ENCODE peak calls at places on chromosomes 11 and 22, in four cellular contexts. Z, O, F and R are unnamed samples.

GRCh38 chr11:111729441-111729840 is 36.7 kb downstream of the PPP2R1B start:
- DNase-seq in Z (no peak), O (no peak), F (no peak), R (no peak)

GRCh38 chr22:23325183-23325582 is 144.9 kb downstream of the BCR start:
- DNase-seq in Z (no peak), O (no peak), F (no peak), R (no peak)

GRCh38 chr11:33942954-33943353 is 51.1 kb upstream of the LMO2 start:
- DNase-seq in Z (no peak), O (no peak), F (no peak), R (no peak)

GRCh38 chr11:57458410-57459111 is 1.8 kb upstream of the RTN4RL2 start:
- DNase-seq in Z (peak; percentile 78), O (peak; percentile 64), F (peak; percentile 88), R (peak; percentile 65)

GRCh38 chr11:19344661-19345518 is 104.1 kb upstream of the E2F8 start:
- DNase-seq in Z (peak; percentile 11), O (peak; percentile 21), F (peak; percentile 69), R (peak; percentile 66)

GRCh38 chr11:22317656-22318055 is 20.5 kb upstream of the SLC17A6 start:
- DNase-seq in Z (no peak), O (no peak), F (no peak), R (no peak)

GRCh38 chr11:847876-848275 is 5.2 kb downstream of the TSPAN4 start:
- DNase-seq in Z (no peak), O (no peak), F (no peak), R (peak; percentile 36)

GRCh38 chr11:27317751-27318150 is 45.3 kb downstream of the CCDC34 start:
- DNase-seq in Z (no peak), O (peak; percentile 31), F (no peak), R (no peak)

GRCh38 chr11:2734181-2735052 is 34.6 kb upstream of the KCNQ1OT1 start:
- DNase-seq in Z (no peak), O (no peak), F (no peak), R (no peak)

GRCh38 chr11:45518096-45518852 is 147.1 kb downstream of the CHST1 start:
- DNase-seq in Z (no peak), O (no peak), F (no peak), R (no peak)

GRCh38 chr11:69060806-69061712 is 12.3 kb downstream of the TPCN2 start:
- DNase-seq in Z (no peak), O (no peak), F (no peak), R (no peak)

GRCh38 chr11:66886671-66887221 is 29.9 kb downstream of the LRFN4 start:
- DNase-seq in Z (no peak), O (no peak), F (no peak), R (no peak)

GRCh38 chr11:129655247-129655832 is 160.3 kb upstream of the TMEM45B start:
- DNase-seq in Z (no peak), O (no peak), F (no peak), R (no peak)

GRCh38 chr11:9302448-9302847 is 11.9 kb downstream of the TMEM41B start:
- DNase-seq in Z (no peak), O (no peak), F (no peak), R (no peak)

GRCh38 chr11:120248551-120249278 is 8.8 kb downstream of the POU2F3 start:
- DNase-seq in Z (no peak), O (no peak), F (no peak), R (no peak)